ENCODE peak calls at places on chromosomes 6 and 20, in seven cellular contexts. R, J, Z, X, W, A and F are unnamed samples.

GRCh38 chr20:19817017-19817416 is 59.0 kb downstream of the RIN2 start:
- DNase-seq in X (peak), W (no peak), Z (no peak), R (peak), A (peak), J (peak), F (peak)

GRCh38 chr20:45303586-45304463 is 2.8 kb upstream of the RBPJL start:
- DNase-seq in J (no peak), A (no peak), R (no peak), W (no peak), X (no peak), Z (no peak), F (no peak)

GRCh38 chr6:111606620-111607115 is 990 bp upstream of the TRAF3IP2 start:
- DNase-seq in W (no peak), A (no peak), X (no peak), Z (no peak), J (no peak), R (peak), F (peak)

GRCh38 chr6:146028250-146028789 is 542 bp upstream of the GRM1 start:
- DNase-seq in J (peak), A (peak), W (no peak), Z (peak), R (peak), X (peak), F (peak)

GRCh38 chr6:90530882-90531281 is 56.0 kb downstream of the MAP3K7 start:
- DNase-seq in X (no peak), W (no peak), R (no peak), A (no peak), J (no peak), Z (no peak), F (no peak)

GRCh38 chr6:3648724-3649123 is 102.8 kb downstream of the PXDC1 start:
- DNase-seq in X (no peak), Z (no peak), J (no peak), W (no peak), A (no peak), R (no peak), F (no peak)

GRCh38 chr20:14335122-14335521 is 2.3 kb downstream of the FLRT3 start:
- DNase-seq in X (no peak), W (no peak), Z (no peak), J (no peak), A (no peak), R (no peak), F (no peak)

GRCh38 chr20:63169731-63170130 is 46.2 kb downstream of the YTHDF1 start:
- DNase-seq in J (no peak), Z (no peak), W (no peak), X (no peak), R (no peak), A (no peak), F (no peak)

GRCh38 chr20:51425347-51426106 is 117.0 kb downstream of the NFATC2 start:
- DNase-seq in Z (no peak), R (no peak), W (no peak), A (no peak), X (no peak), J (no peak), F (no peak)

GRCh38 chr20:46031701-46032254 is 2.8 kb downstream of the SLC12A5 start:
- DNase-seq in W (no peak), R (no peak), A (no peak), Z (peak), J (no peak), X (no peak), F (peak)

GRCh38 chr6:85417336-85417735 is 32.5 kb upstream of the NT5E start:
- DNase-seq in A (no peak), R (peak), X (no peak), J (no peak), Z (no peak), W (no peak), F (no peak)

GRCh38 chr6:32088487-32089049 is 20.6 kb downstream of the TNXB start:
- DNase-seq in A (no peak), Z (no peak), J (no peak), W (no peak), X (no peak), R (no peak), F (no peak)

GRCh38 chr20:1661542-1662299 is 4.1 kb upstream of the SIRPG start:
- DNase-seq in W (no peak), Z (no peak), A (no peak), J (no peak), X (no peak), R (no peak), F (no peak)

GRCh38 chr6:43516697-43517502 is at the start of the genes POLR1C and YIPF3:
- DNase-seq in W (peak), A (peak), J (peak), Z (peak), R (peak), X (peak), F (peak)

GRCh38 chr20:39897781-39898466 is 791.1 kb downstream of the MAFB start:
- DNase-seq in R (peak), J (no peak), X (no peak), A (no peak), Z (no peak), W (no peak), F (no peak)

GRCh38 chr6:147689398-147689797 is 180.9 kb downstream of the SAMD5 start:
- DNase-seq in R (peak), J (no peak), X (no peak), Z (no peak), A (no peak), W (no peak), F (no peak)

GRCh38 chr20:41307021-41307420 is 10.5 kb downstream of the ZHX3 start:
- DNase-seq in A (no peak), R (no peak), Z (no peak), W (no peak), X (no peak), J (no peak), F (no peak)

GRCh38 chr20:58433759-58434158 is 44.7 kb downstream of the VAPB start:
- DNase-seq in J (peak), R (peak), X (no peak), A (no peak), W (no peak), Z (no peak), F (no peak)

GRCh38 chr6:80641591-80641990 is 535.1 kb downstream of the BCKDHB start:
- DNase-seq in W (no peak), X (no peak), J (no peak), A (no peak), R (peak), Z (no peak), F (no peak)

GRCh38 chr6:36616888-36617521 is 22.8 kb downstream of the SRSF3 start:
- DNase-seq in A (peak), R (no peak), J (no peak), X (no peak), Z (no peak), W (no peak), F (no peak)

GRCh38 chr6:43893073-43893472 is 123.1 kb downstream of the VEGFA start:
- DNase-seq in W (no peak), R (no peak), Z (no peak), J (no peak), A (no peak), X (no peak), F (no peak)

GRCh38 chr6:40855481-40855880 is 183.5 kb downstream of the UNC5CL start:
- DNase-seq in R (no peak), A (no peak), J (no peak), W (no peak), Z (no peak), X (no peak), F (no peak)

GRCh38 chr20:32446301-32447100 is 88.4 kb downstream of the ASXL1 start:
- DNase-seq in W (no peak), R (no peak), X (no peak), J (no peak), Z (no peak), A (no peak), F (no peak)

GRCh38 chr20:43870484-43870883 is 44.2 kb upstream of the TOX2 start:
- DNase-seq in A (no peak), J (no peak), R (peak), Z (no peak), W (no peak), X (no peak), F (no peak)

GRCh38 chr6:7073810-7074525 is 33.8 kb upstream of the RREB1 start:
- DNase-seq in Z (no peak), A (peak), X (no peak), R (no peak), W (peak), J (no peak), F (no peak)

GRCh38 chr6:46790359-46790874 is 2.8 kb upstream of the MEP1A start:
- DNase-seq in Z (no peak), X (no peak), W (no peak), A (no peak), R (no peak), J (no peak), F (no peak)

GRCh38 chr6:74826318-74826717 is 379.5 kb downstream of the COL12A1 start:
- DNase-seq in W (no peak), X (no peak), J (no peak), R (peak), Z (no peak), A (no peak), F (no peak)

GRCh38 chr6:27894839-27895762 is 17.1 kb downstream of the OR2B2 start:
- DNase-seq in X (peak), R (peak), A (peak), W (peak), J (no peak), Z (peak), F (peak)

GRCh38 chr20:58175836-58176235 is 52.6 kb downstream of the ANKRD60 start:
- DNase-seq in X (no peak), J (no peak), Z (no peak), R (no peak), W (no peak), A (no peak), F (no peak)

GRCh38 chr20:38843346-38843745 is 37.8 kb downstream of the PPP1R16B start:
- DNase-seq in W (no peak), J (no peak), X (no peak), A (no peak), R (no peak), Z (no peak), F (no peak)

GRCh38 chr6:136051140-136051775 is 198.9 kb downstream of the MTFR2 start:
- DNase-seq in R (peak), W (no peak), J (no peak), Z (no peak), X (no peak), A (no peak), F (peak)

GRCh38 chr20:32807706-32808105 is 12.0 kb upstream of the MAPRE1 start:
- DNase-seq in A (no peak), J (no peak), W (no peak), R (no peak), Z (peak), X (no peak), F (peak)

GRCh38 chr6:105748737-105749161 is 337.4 kb upstream of the PRDM1 start:
- DNase-seq in J (no peak), Z (no peak), R (peak), A (no peak), X (no peak), W (no peak), F (no peak)

GRCh38 chr20:63978319-63979220 is 872 bp downstream of the SAMD10 start:
- DNase-seq in X (peak), J (no peak), Z (peak), W (no peak), A (peak), R (peak), F (peak)

GRCh38 chr20:57001126-57001767 is 265.2 kb downstream of the BMP7 start:
- DNase-seq in R (no peak), A (no peak), X (no peak), J (no peak), Z (no peak), W (no peak), F (no peak)

GRCh38 chr6:41411961-41412360 is 76.6 kb downstream of the NCR2 start:
- DNase-seq in J (no peak), X (no peak), Z (no peak), W (no peak), A (no peak), R (no peak), F (no peak)

GRCh38 chr6:4637691-4638433 is 138.3 kb upstream of the CDYL start:
- DNase-seq in W (no peak), R (peak), X (no peak), J (peak), Z (no peak), A (no peak), F (no peak)

GRCh38 chr6:37136821-37137200 is 33.1 kb upstream of the PIM1 start:
- DNase-seq in A (no peak), X (no peak), J (no peak), R (no peak), W (no peak), Z (no peak), F (no peak)

GRCh38 chr20:47676219-47676721 is 109.0 kb downstream of the SULF2 start:
- DNase-seq in A (no peak), J (no peak), X (peak), Z (no peak), W (no peak), R (no peak), F (no peak)

GRCh38 chr6:169956580-169956979 is 205.2 kb downstream of the ERMARD start:
- DNase-seq in J (no peak), A (no peak), X (no peak), R (no peak), Z (no peak), W (no peak), F (no peak)